ENCODE peak calls at places on chromosomes 13 and 19, in six cellular contexts. J is GM12865, W is cardiac fibroblast, V is breast epithelium, D is fibroblast of the aortic adventitia, G is SK-N-SH. N is an unnamed sample.

GRCh38 chr19:10292206-10292788 is 2.5 kb downstream of the ICAM5 start:
- DNase-seq in J (peak), W (peak), V (peak), D (peak), G (peak), N (no peak)

GRCh38 chr13:70941454-70941853 is 833.2 kb upstream of the KLHL1 start:
- DNase-seq in J (no peak), W (no peak), V (no peak), D (no peak), G (no peak), N (no peak)

GRCh38 chr13:29884671-29885424 is 34.4 kb upstream of the UBL3 start:
- DNase-seq in J (peak), W (peak), V (no peak), D (peak), G (no peak), N (no peak)

GRCh38 chr19:33286899-33287298 is 15.4 kb downstream of the CEBPA start:
- DNase-seq in J (no peak), W (no peak), V (no peak), D (no peak), G (no peak), N (no peak)

GRCh38 chr19:57191141-57192063 is at the start of gene ZNF264:
- DNase-seq in J (peak), W (peak), V (peak), D (peak), G (peak), N (no peak)

GRCh38 chr13:32947886-32948285 is 68.3 kb upstream of the KL start:
- DNase-seq in J (no peak), W (no peak), V (no peak), D (no peak), G (peak), N (no peak)

GRCh38 chr13:98487016-98487415 is 89.9 kb downstream of the STK24 start:
- DNase-seq in J (no peak), W (no peak), V (no peak), D (no peak), G (no peak), N (no peak)

GRCh38 chr19:1090731-1091543 is 4.2 kb downstream of the POLR2E start:
- DNase-seq in J (no peak), W (no peak), V (no peak), D (no peak), G (no peak), N (no peak)

GRCh38 chr13:29527511-29527910 is 68.0 kb downstream of the SLC7A1 start:
- DNase-seq in J (no peak), W (no peak), V (no peak), D (no peak), G (no peak), N (no peak)

GRCh38 chr13:106372199-106373160 is 163.0 kb downstream of the EFNB2 start:
- DNase-seq in J (peak), W (peak), V (no peak), D (peak), G (no peak), N (no peak)

GRCh38 chr19:10552596-10553053 is 8.9 kb downstream of the ATG4D start:
- DNase-seq in J (peak), W (peak), V (no peak), D (no peak), G (peak), N (no peak)

GRCh38 chr19:14795078-14795721 is 16.8 kb upstream of the ADGRE2 start:
- DNase-seq in J (no peak), W (no peak), V (no peak), D (no peak), G (no peak), N (no peak)

GRCh38 chr19:3365447-3366103 is 808 bp upstream of the NFIC start:
- DNase-seq in J (peak), W (peak), V (peak), D (peak), G (peak), N (no peak)

GRCh38 chr13:36904219-36904618 is 15.8 kb downstream of the SMAD9 start:
- DNase-seq in J (no peak), W (no peak), V (no peak), D (no peak), G (no peak), N (no peak)

GRCh38 chr19:17951151-17952040 is 15.5 kb upstream of the KCNN1 start:
- DNase-seq in J (peak), W (no peak), V (no peak), D (no peak), G (no peak), N (no peak)

GRCh38 chr13:113058988-113059850 is 46.4 kb upstream of the F7 start:
- DNase-seq in J (no peak), W (no peak), V (no peak), D (no peak), G (no peak), N (no peak)

GRCh38 chr13:63307239-63307638 is 1891.6 kb upstream of the PCDH20 start:
- DNase-seq in J (peak), W (no peak), V (no peak), D (no peak), G (no peak), N (no peak)

GRCh38 chr19:4456843-4457653 is 546 bp downstream of the UBXN6 start:
- DNase-seq in J (peak), W (peak), V (no peak), D (peak), G (peak), N (no peak)

GRCh38 chr19:38650911-38651584 is 3.6 kb downstream of the ACTN4 start:
- DNase-seq in J (no peak), W (peak), V (no peak), D (peak), G (no peak), N (no peak)

GRCh38 chr13:109872864-109873263 is 86.5 kb upstream of the IRS2 start:
- DNase-seq in J (no peak), W (no peak), V (no peak), D (no peak), G (no peak), N (no peak)

GRCh38 chr13:106246237-106246636 is 289.2 kb downstream of the EFNB2 start:
- DNase-seq in J (no peak), W (no peak), V (no peak), D (no peak), G (no peak), N (no peak)

GRCh38 chr19:45641274-45642105 is 2.3 kb upstream of the EML2 start:
- DNase-seq in J (peak), W (peak), V (peak), D (peak), G (no peak), N (no peak)

GRCh38 chr19:3129112-3129511 is 6.7 kb upstream of the GNA15 start:
- DNase-seq in J (peak), W (peak), V (no peak), D (peak), G (no peak), N (no peak)

DNA sequence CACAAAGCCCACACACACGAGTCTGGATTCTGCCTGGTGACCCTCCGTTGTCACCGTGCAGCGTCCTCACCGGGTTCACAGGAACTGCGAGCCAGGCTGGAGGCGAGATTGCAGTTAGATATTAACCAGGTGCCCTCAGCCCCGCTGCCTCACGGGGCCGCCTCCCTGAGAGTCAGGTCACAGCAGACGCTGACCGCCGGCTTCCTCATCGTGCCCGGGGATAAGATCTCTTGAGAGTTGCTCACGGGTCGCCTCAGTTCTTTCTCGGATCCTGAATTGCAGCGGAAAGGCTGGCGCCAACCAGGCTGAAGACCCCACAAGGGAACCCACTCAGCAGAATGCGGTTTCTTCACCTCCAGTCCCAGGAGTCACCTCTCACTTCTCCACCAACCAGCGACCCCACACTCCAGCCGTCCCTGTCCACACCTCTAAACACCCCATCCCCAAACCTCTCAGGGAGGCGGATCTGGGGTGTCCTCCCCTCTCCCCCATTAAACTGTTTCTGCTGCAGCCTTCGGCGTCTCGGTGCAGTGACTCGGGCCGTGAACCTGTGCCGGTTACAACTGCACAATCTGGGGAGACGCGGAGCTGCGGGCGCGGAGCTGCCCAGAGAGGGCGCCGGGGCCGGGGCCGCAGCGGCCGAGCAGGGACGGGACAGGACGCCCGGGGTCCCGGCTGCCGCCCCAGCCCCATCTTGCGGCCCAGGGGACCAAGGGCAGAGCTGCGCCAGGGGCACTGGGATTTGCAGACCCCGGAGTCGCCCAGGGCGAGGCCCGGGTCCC is 591 bp downstream of the ZNF823 start:
- DNase-seq in J (peak), W (peak), V (peak), D (peak), G (peak), N (peak)
- TF ChIP-seq CTCF in J (no peak), W (no peak), V (no peak), D (peak), G (no peak), N (peak)

GRCh38 chr19:48633148-48634035 is 3.8 kb downstream of the DBP start:
- DNase-seq in J (peak), W (no peak), V (no peak), D (no peak), G (no peak), N (no peak)
- H3K4me3 ChIP-seq in J (peak), W (no peak), V (peak), D (no peak), G (no peak), N (peak)

GRCh38 chr13:34816543-34816942 is 125.5 kb upstream of the NBEA start:
- DNase-seq in J (no peak), W (peak), V (no peak), D (peak), G (no peak), N (no peak)
- TF ChIP-seq CTCF in J (no peak), W (no peak), V (no peak), D (no peak), G (no peak), N (no peak)

GRCh38 chr13:67223742-67224141 is 6.4 kb downstream of the PCDH9 start:
- DNase-seq in J (no peak), W (no peak), V (no peak), D (no peak), G (no peak), N (no peak)
- H3K4me3 ChIP-seq in J (no peak), W (peak), V (peak), D (peak), G (no peak), N (no peak)

DNA sequence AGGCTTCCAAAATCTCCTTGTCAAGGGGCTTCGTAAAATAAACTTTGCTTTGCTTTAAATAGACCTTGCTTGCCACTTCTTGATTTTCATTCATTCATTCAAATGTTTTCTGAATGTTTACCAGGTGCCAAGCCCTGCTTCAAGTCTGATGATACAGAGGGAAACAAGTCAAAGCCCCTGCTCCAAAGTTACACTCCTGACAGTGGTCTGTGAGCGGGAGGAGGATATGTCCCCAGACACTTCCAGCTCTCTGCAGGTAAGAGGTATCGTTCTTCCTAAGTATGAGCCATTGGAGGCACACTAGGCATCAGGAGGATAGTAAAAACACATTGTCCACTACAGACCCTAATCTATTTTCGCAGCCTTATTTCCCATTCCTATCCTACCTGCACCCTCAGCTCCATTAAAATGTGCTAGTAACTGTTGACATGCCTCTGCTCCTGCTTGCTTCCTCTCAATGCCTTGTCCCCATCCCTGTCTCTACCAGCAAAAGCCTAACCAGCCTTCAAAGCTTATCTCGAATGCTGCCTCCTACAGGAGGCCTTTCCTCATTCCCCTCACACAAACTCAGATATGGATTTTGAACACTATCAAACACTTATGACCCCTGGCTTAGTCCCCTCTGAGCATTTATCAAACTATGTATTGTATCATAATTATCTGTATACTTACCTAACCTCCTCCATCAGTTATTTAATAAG is 6.2 kb upstream of the WBP4 start:
- DNase-seq in J (peak), W (no peak), V (no peak), D (no peak), G (peak), N (no peak)
- TF ChIP-seq CTCF in J (peak), W (peak), V (no peak), D (peak), G (peak), N (peak)

GRCh38 chr19:8305798-8306197 is 2.4 kb downstream of the CD320 start:
- DNase-seq in J (no peak), W (no peak), V (no peak), D (no peak), G (no peak), N (no peak)

GRCh38 chr19:8307965-8308866 is at the start of gene CD320:
- DNase-seq in J (peak), W (peak), V (peak), D (peak), G (peak), N (peak)

GRCh38 chr19:8307400-8307964 is 676 bp downstream of the CD320 start:
- DNase-seq in J (peak), W (no peak), V (peak), D (no peak), G (peak), N (no peak)

GRCh38 chr19:8304841-8305621 is 3.1 kb downstream of the CD320 start:
- DNase-seq in J (no peak), W (no peak), V (peak), D (no peak), G (peak), N (no peak)

GRCh38 chr19:8306235-8307054 is 1.7 kb downstream of the CD320 start:
- DNase-seq in J (no peak), W (no peak), V (peak), D (no peak), G (no peak), N (no peak)
- H3K4me3 ChIP-seq in J (peak), W (no peak), V (peak), D (no peak), G (no peak), N (no peak)

GRCh38 chr19:55638864-55639359 is 1.9 kb upstream of the ZNF580 start:
- DNase-seq in J (peak), W (peak), V (no peak), D (no peak), G (peak), N (no peak)
- TF ChIP-seq CTCF in J (peak), W (peak), V (no peak), D (peak), G (peak), N (peak)

DNA sequence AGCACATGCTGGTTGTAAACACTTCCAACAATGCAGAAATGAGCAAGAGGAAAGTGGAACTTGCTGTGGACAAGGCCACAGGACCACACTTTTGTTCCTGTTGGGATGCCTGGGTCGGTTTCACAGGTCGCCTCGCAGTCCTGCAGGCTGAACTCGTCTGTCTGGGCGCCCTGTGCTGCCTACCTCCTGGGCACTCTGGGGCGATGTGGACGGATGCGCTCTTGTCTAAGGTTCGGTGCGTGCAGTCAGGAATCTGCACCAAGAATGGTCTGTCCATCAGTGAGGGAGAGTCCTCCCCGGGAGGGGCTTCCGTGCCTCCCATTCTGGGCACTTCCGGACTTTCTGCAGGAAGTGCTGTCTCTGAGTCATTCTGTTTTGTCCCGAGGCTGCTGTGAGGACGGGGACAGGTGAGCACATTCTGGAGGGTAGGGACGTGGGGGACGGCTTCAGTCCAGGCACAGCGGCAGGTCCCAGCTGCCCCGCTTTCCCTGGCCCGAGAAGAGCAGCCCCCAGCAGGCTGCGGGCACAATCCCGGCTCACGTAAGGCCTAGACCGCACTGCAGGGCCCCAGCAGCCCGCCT is 24.1 kb upstream of the SLITRK1 start:
- DNase-seq in J (no peak), W (no peak), V (no peak), D (no peak), G (no peak), N (no peak)
- H3K4me3 ChIP-seq in J (no peak), W (no peak), V (no peak), D (no peak), G (no peak), N (no peak)